ENCODE peak calls at places on chromosome 6, in nine cellular contexts. C, G, D, U, J, K, E, N and Q are unnamed samples. For H3K9me3, the result is how much of the 10 kb centered on the place peaks cover.

GRCh38 chr6:158279615-158280014 is 32.6 kb upstream of the TULP4 start:
- DNase-seq in C (no peak), G (no peak), D (no peak), U (no peak), J (no peak), K (no peak), E (peak), N (no peak), Q (no peak)

GRCh38 chr6:56913276-56914138 is 41.4 kb upstream of the BEND6 start:
- DNase-seq in C (no peak), G (no peak), D (no peak), U (no peak), J (no peak), K (no peak), E (no peak), N (no peak), Q (no peak)

GRCh38 chr6:29112135-29112534 is 4.3 kb downstream of the OR2J3 start:
- DNase-seq in C (no peak), G (no peak), D (peak), U (no peak), J (no peak), K (no peak), E (no peak), N (no peak), Q (no peak)

GRCh38 chr6:31351734-31352496 is 5.1 kb downstream of the HLA-B start:
- DNase-seq in C (no peak), G (peak), D (no peak), U (no peak), J (no peak), K (no peak), E (no peak), N (no peak), Q (peak)

GRCh38 chr6:49333345-49334120 is 129.5 kb downstream of the MMUT start:
- DNase-seq in C (no peak), G (no peak), D (no peak), U (no peak), J (no peak), K (no peak), E (no peak), N (no peak), Q (no peak)

GRCh38 chr6:134585529-134585873 is 267.6 kb upstream of the SGK1 start:
- DNase-seq in C (no peak), G (no peak), D (no peak), U (no peak), J (no peak), K (no peak), E (no peak), N (no peak), Q (no peak)

GRCh38 chr6:119322715-119323350 is 26.7 kb downstream of the MAN1A1 start:
- DNase-seq in C (no peak), G (peak), D (no peak), U (no peak), J (no peak), K (no peak), E (no peak), N (no peak), Q (no peak)

GRCh38 chr6:105949939-105950582 is 136.1 kb upstream of the PRDM1 start:
- DNase-seq in C (no peak), G (no peak), D (peak), U (no peak), J (no peak), K (no peak), E (no peak), N (no peak), Q (no peak)

GRCh38 chr6:161961046-161961445 is 687.2 kb upstream of the AGPAT4 start:
- DNase-seq in C (no peak), G (no peak), D (no peak), U (no peak), J (no peak), K (peak), E (no peak), N (no peak), Q (no peak)

GRCh38 chr6:3288711-3289663 is 30.2 kb downstream of the PSMG4 start:
- DNase-seq in C (no peak), G (no peak), D (peak), U (no peak), J (no peak), K (no peak), E (peak), N (no peak), Q (no peak)

GRCh38 chr6:84575264-84575663 is 189.1 kb downstream of the TBX18 start:
- DNase-seq in C (no peak), G (no peak), D (no peak), U (no peak), J (no peak), K (peak), E (no peak), N (no peak), Q (no peak)

GRCh38 chr6:24831771-24832718 is 33.3 kb upstream of the ARMH2 start:
- DNase-seq in C (no peak), G (no peak), D (no peak), U (no peak), J (no peak), K (no peak), E (no peak), N (no peak), Q (no peak)

GRCh38 chr6:139161169-139161568 is 26.3 kb downstream of the HECA start:
- DNase-seq in C (no peak), G (peak), D (no peak), U (no peak), J (no peak), K (no peak), E (no peak), N (no peak), Q (peak)

GRCh38 chr6:29655658-29656057 is 1.2 kb upstream of the MOG start:
- DNase-seq in C (no peak), G (no peak), D (no peak), U (no peak), J (no peak), K (no peak), E (no peak), N (no peak), Q (no peak)

GRCh38 chr6:96704713-96705112 is 132.6 kb downstream of the GPR63 start:
- DNase-seq in C (no peak), G (no peak), D (no peak), U (no peak), J (no peak), K (no peak), E (no peak), N (no peak), Q (no peak)

GRCh38 chr6:13454286-13455221 is 32.8 kb downstream of the GFOD1 start:
- DNase-seq in C (peak), G (peak), D (peak), U (no peak), J (peak), K (no peak), E (peak), N (peak), Q (peak)

GRCh38 chr6:144753023-144753705 is 468.0 kb downstream of the UTRN start:
- DNase-seq in C (no peak), G (no peak), D (no peak), U (no peak), J (no peak), K (no peak), E (no peak), N (no peak), Q (no peak)

GRCh38 chr6:48177786-48178185 is 66.8 kb upstream of the PTCHD4 start:
- DNase-seq in C (no peak), G (no peak), D (no peak), U (no peak), J (no peak), K (no peak), E (no peak), N (no peak), Q (no peak)

GRCh38 chr6:48183816-48184215 is 72.8 kb upstream of the PTCHD4 start:
- DNase-seq in C (no peak), G (no peak), D (no peak), U (no peak), J (no peak), K (no peak), E (no peak), N (no peak), Q (no peak)

GRCh38 chr6:48186746-48187145 is 75.7 kb upstream of the PTCHD4 start:
- DNase-seq in C (no peak), G (no peak), D (no peak), U (no peak), J (no peak), K (no peak), E (no peak), N (no peak), Q (no peak)

GRCh38 chr6:48184644-48185043 is 73.6 kb upstream of the PTCHD4 start:
- DNase-seq in C (no peak), G (no peak), D (no peak), U (no peak), J (no peak), K (no peak), E (no peak), N (no peak), Q (no peak)

GRCh38 chr6:48183174-48183573 is 72.2 kb upstream of the PTCHD4 start:
- DNase-seq in C (no peak), G (no peak), D (no peak), U (no peak), J (no peak), K (no peak), E (no peak), N (no peak), Q (no peak)
- H3K4me3 ChIP-seq in C (no peak), G (no peak), D (no peak), U (no peak), J (no peak), K (no peak), E (no peak), N (no peak), Q (no peak)

DNA sequence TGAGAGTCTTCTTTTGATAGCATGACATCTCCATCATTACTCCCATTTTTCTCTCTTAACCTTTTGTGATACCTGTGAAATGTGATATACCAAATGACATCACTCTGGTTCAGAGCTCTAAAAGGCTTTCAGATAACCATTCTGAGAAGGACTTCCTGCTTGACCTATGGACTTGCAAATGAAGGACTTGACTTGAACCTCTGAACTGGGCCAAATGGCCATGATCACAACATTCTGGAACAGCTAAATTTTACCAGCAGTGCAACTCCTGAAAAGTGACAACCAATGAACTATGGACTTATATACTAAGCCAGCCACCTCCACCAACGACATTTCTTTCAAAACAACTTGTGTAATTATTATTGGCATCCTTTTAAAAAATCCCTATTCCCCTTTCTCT is 1085.8 kb upstream of the CITED2 start:
- DNase-seq in C (no peak), G (no peak), D (no peak), U (no peak), J (no peak), K (no peak), E (no peak), N (no peak), Q (no peak)
- H3K9me3 ChIP-seq in C (under half), G (under half), D (under half), U (under half), J (under half), K (under half), E (under half), N (under half), Q (under half)

GRCh38 chr6:41683460-41684310 is 45.4 kb downstream of the MDFI start:
- DNase-seq in C (peak), G (peak), D (peak), U (peak), J (peak), K (peak), E (peak), N (peak), Q (peak)
- H3K4me3 ChIP-seq in C (peak), G (peak), D (no peak), U (no peak), J (peak), K (no peak), E (peak), N (no peak), Q (peak)

GRCh38 chr6:41051873-41052272 is 1.1 kb upstream of the APOBEC2 start:
- DNase-seq in C (no peak), G (no peak), D (no peak), U (no peak), J (no peak), K (no peak), E (no peak), N (no peak), Q (no peak)
- H3K9me3 ChIP-seq in C (under half), G (under half), D (under half), U (under half), J (under half), K (under half), E (under half), N (under half), Q (under half)

GRCh38 chr6:27238010-27238983 is 9.2 kb upstream of the PRSS16 start:
- DNase-seq in C (no peak), G (no peak), D (peak), U (no peak), J (no peak), K (no peak), E (no peak), N (no peak), Q (no peak)

GRCh38 chr6:27239258-27239657 is 8.2 kb upstream of the PRSS16 start:
- DNase-seq in C (no peak), G (no peak), D (no peak), U (no peak), J (no peak), K (no peak), E (no peak), N (no peak), Q (no peak)

GRCh38 chr6:27230758-27231111 is 16.8 kb upstream of the PRSS16 start:
- DNase-seq in C (no peak), G (no peak), D (no peak), U (no peak), J (no peak), K (no peak), E (no peak), N (no peak), Q (no peak)

GRCh38 chr6:27237089-27237723 is 10.3 kb upstream of the PRSS16 start:
- DNase-seq in C (no peak), G (no peak), D (peak), U (peak), J (no peak), K (no peak), E (no peak), N (no peak), Q (no peak)

DNA sequence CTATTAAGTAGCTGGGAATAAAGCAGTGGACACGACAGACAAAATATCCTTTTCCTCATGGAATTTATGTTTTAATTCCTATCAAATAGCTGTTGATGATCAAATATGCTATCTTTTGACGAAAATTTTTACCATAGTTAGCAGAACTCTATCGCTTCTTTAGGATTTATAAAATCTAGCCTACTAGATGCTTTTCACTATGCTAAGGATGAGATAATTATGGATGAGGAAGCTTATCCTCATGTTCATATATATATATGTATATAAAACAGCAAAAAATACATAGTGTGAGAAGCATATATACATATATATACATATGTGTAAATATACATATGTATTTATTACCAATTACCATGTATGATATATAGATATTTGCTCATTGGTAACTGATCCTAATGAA is 12.9 kb upstream of the PRSS16 start:
- DNase-seq in C (no peak), G (no peak), D (no peak), U (no peak), J (no peak), K (no peak), E (no peak), N (no peak), Q (no peak)
- H3K4me3 ChIP-seq in C (no peak), G (no peak), D (peak), U (no peak), J (no peak), K (no peak), E (no peak), N (no peak), Q (no peak)

GRCh38 chr6:5053038-5053437 is 32.1 kb upstream of the PPP1R3G start:
- DNase-seq in C (no peak), G (no peak), D (no peak), U (no peak), J (no peak), K (peak), E (no peak), N (no peak), Q (no peak)

GRCh38 chr6:5050009-5050408 is 35.1 kb upstream of the PPP1R3G start:
- DNase-seq in C (no peak), G (no peak), D (no peak), U (no peak), J (no peak), K (peak), E (no peak), N (no peak), Q (no peak)

GRCh38 chr6:5053864-5054426 is 31.2 kb upstream of the PPP1R3G start:
- DNase-seq in C (no peak), G (no peak), D (no peak), U (no peak), J (no peak), K (peak), E (no peak), N (no peak), Q (no peak)

GRCh38 chr6:5054427-5054873 is 30.7 kb upstream of the PPP1R3G start:
- DNase-seq in C (no peak), G (no peak), D (no peak), U (no peak), J (no peak), K (no peak), E (no peak), N (no peak), Q (no peak)

DNA sequence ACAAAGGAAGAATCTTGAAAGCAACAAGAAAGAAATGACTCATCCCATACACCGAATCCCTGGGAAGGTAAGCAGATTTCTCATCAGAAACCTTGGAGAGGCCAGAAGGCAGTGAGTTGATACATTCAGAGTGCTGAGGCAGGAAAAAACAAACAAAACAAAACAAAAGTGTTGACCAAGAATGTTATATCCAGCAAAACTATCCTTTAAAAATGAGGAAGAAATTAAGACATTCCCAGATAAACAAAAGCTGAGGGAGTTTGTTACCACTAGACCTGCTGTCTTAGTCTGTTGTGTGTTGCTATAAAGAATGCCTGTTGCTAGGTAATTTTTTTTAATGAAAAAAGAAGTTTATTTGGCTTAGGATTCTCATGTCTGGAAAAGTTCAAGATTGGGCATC is 33.7 kb upstream of the PPP1R3G start:
- DNase-seq in C (no peak), G (no peak), D (no peak), U (no peak), J (no peak), K (no peak), E (no peak), N (no peak), Q (no peak)
- H3K9me3 ChIP-seq in C (under half), G (under half), D (under half), U (under half), J (under half), K (under half), E (under half), N (under half), Q (under half)

GRCh38 chr6:170022827-170023619 is 267.9 kb downstream of the DLL1 start:
- DNase-seq in C (peak), G (no peak), D (peak), U (no peak), J (no peak), K (no peak), E (peak), N (no peak), Q (no peak)
- H3K4me3 ChIP-seq in C (no peak), G (no peak), D (no peak), U (no peak), J (peak), K (no peak), E (peak), N (no peak), Q (no peak)